ENCODE peak calls at places on chromosomes 2 and 18, in ten cellular contexts. P is AG04450, B is neural progenitor cell, J is body of pancreas, K is AG04449, Z is colonic mucosa, T is A549, U is AG09309, A is upper lobe of right lung, I is psoas muscle. C is an unnamed sample.

GRCh38 chr2:191165190-191165643 is 14.4 kb upstream of the STAT4 start:
- DNase-seq in J (no peak), K (no peak), B (peak), U (no peak), T (peak), A (no peak), I (no peak), Z (no peak), P (no peak), C (no peak)

GRCh38 chr2:20664431-20665260 is 2.3 kb upstream of the GDF7 start:
- DNase-seq in A (peak), J (no peak), U (no peak), P (no peak), K (no peak), I (no peak), T (no peak), B (no peak), Z (no peak), C (peak)

GRCh38 chr2:20532634-20533437 is 86.0 kb downstream of the RHOB start:
- DNase-seq in B (peak), T (no peak), K (no peak), U (no peak), J (no peak), I (no peak), Z (no peak), A (no peak), P (no peak), C (no peak)

GRCh38 chr2:88022522-88022921 is 6.2 kb upstream of the RNU2-63P start:
- DNase-seq in B (no peak), T (no peak), J (peak), U (no peak), K (no peak), Z (peak), A (no peak), P (no peak), I (no peak), C (no peak)

GRCh38 chr2:181891966-181892794 is 650 bp downstream of the ITPRID2 start:
- DNase-seq in K (no peak), Z (peak), I (peak), T (peak), U (no peak), J (peak), B (peak), A (peak), P (no peak), C (peak)

GRCh38 chr2:176650101-176650500 is 380.9 kb downstream of the MTX2 start:
- DNase-seq in A (no peak), U (no peak), P (no peak), T (no peak), B (no peak), Z (no peak), K (no peak), J (no peak), I (no peak), C (no peak)

GRCh38 chr2:53353372-53354111 is 414.1 kb upstream of the CHAC2 start:
- DNase-seq in A (no peak), B (peak), J (no peak), T (no peak), K (no peak), U (no peak), Z (peak), P (no peak), I (no peak), C (no peak)

GRCh38 chr2:167186465-167186864 is 298.2 kb downstream of the XIRP2 start:
- DNase-seq in J (no peak), K (no peak), T (no peak), B (no peak), Z (no peak), A (no peak), I (no peak), U (no peak), P (no peak), C (no peak)

GRCh38 chr18:69951182-69951581 is 3.5 kb upstream of the CD226 start:
- DNase-seq in K (peak), T (no peak), I (no peak), P (no peak), U (no peak), J (no peak), B (no peak), Z (no peak), A (no peak), C (no peak)

GRCh38 chr2:34102359-34102758 is 503.3 kb upstream of the FAM98A start:
- DNase-seq in J (no peak), K (no peak), A (no peak), I (no peak), T (no peak), B (no peak), P (no peak), U (no peak), Z (no peak), C (no peak)

GRCh38 chr2:98347298-98348065 is 1.2 kb downstream of the CNGA3 start:
- DNase-seq in U (no peak), B (peak), P (no peak), T (no peak), J (no peak), I (no peak), Z (no peak), A (no peak), K (no peak), C (no peak)

GRCh38 chr18:9737814-9738160 is 29.7 kb downstream of the RAB31 start:
- DNase-seq in I (no peak), U (no peak), Z (no peak), A (no peak), K (no peak), B (no peak), T (no peak), J (peak), P (no peak), C (peak)

GRCh38 chr2:240890691-240891090 is 5.3 kb downstream of the MAB21L4 start:
- DNase-seq in P (no peak), U (no peak), B (no peak), Z (no peak), J (no peak), A (no peak), I (no peak), K (no peak), T (no peak), C (no peak)

GRCh38 chr2:230932556-230933511 is 7.8 kb upstream of the GPR55 start:
- DNase-seq in T (no peak), P (no peak), B (no peak), U (no peak), I (peak), J (no peak), A (no peak), Z (no peak), K (no peak), C (peak)

GRCh38 chr2:15750822-15751221 is 159.2 kb downstream of the DDX1 start:
- DNase-seq in I (no peak), K (no peak), A (no peak), T (no peak), B (no peak), J (no peak), U (no peak), Z (no peak), P (no peak), C (peak)

GRCh38 chr2:20012282-20013060 is at the start of gene MATN3:
- DNase-seq in Z (peak), T (peak), U (no peak), K (no peak), J (peak), A (peak), I (peak), B (peak), P (no peak), C (no peak)

GRCh38 chr2:42854207-42854818 is 61.9 kb upstream of the HAAO start:
- DNase-seq in B (peak), P (no peak), U (no peak), T (no peak), J (no peak), Z (no peak), A (peak), K (no peak), I (peak), C (no peak)
- TF ChIP-seq CTCF in B (no peak), P (no peak), U (no peak), T (no peak), J (no peak), Z (no peak), A (no peak), K (no peak), I (no peak), C (no peak)

GRCh38 chr18:58578835-58579560 is 49.9 kb downstream of the ALPK2 start:
- DNase-seq in U (peak), Z (no peak), K (peak), B (no peak), J (no peak), A (no peak), T (peak), P (peak), I (no peak), C (no peak)
- H3K4me3 ChIP-seq in U (peak), Z (no peak), K (peak), B (no peak), J (no peak), A (no peak), T (peak), P (peak), I (peak), C (no peak)

DNA sequence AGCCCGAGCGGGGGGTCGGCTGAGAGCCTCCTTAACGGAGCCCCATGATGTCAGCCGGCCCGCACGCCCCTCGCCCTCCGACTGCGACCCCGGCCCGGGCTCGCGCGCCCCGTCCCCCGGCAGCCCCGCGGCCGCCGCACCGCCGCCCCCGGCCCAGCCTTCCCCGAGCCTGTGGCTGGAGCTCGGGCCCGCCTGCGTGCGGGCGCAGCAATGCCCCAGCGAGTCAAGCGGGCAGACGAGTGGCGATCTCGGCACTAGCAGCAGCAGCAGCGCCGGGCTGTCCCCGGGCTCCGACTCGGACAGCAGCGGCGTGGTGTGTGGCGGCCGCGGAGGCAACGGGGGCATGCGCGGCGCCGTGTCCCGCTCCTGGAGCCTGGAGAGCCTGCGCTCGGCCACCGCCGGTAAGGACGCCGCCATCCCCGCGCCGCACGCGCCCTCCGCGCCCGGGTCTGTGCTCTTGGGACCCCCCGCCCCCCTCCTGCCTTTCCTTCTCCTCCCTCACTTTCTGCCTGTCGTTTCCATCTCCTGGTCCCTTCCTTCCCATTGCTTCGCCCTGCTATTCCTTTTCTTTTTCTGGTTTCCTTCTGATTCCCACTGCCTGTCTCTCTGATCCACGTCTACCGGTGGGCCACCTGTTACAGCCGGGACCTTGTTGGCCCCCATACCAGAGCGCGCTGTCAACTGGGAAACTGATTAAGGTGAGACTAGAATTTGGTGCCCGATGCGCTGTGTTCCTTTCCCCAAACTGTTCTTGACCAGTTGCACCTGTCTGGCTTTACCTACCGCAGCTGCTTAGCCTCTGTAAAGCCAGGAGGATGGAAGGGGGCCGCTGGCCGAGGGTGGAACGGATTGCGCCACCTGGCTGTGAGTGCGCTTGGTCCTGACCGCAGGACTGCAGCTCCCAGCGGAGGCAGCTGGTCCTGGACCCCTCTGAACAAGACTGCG is 127.4 kb downstream of the ARHGEF4 start:
- DNase-seq in J (no peak), A (no peak), B (peak), K (no peak), T (peak), P (no peak), U (no peak), Z (no peak), I (peak), C (no peak)
- TF ChIP-seq CTCF in J (no peak), A (no peak), B (peak), K (no peak), T (peak), P (peak), U (peak), Z (no peak), I (peak), C (no peak)

GRCh38 chr2:95526360-95527341 is 42.1 kb upstream of the TRIM43B start:
- DNase-seq in J (peak), P (peak), U (peak), B (no peak), I (peak), K (peak), A (peak), T (peak), Z (peak), C (peak)
- H3K4me3 ChIP-seq in J (peak), P (peak), U (peak), B (no peak), I (peak), K (peak), A (peak), T (peak), Z (peak), C (peak)